ENCODE peak calls at places on chromosomes 4 and X, in seven cellular contexts. One of them, this sample, is unnamed.

GRCh38 chrX:19782419-19782818 is 105.0 kb downstream of the SH3KBP1 start:
- DNase-seq in heart left ventricle: no peak
- DNase-seq in IMR-90: no peak
- DNase-seq in stomach: no peak
- DNase-seq in sigmoid colon: no peak
- DNase-seq in esophagus muscularis mucosa: no peak
- DNase-seq in suprapubic skin: no peak
- DNase-seq in this sample: no peak

GRCh38 chr4:90543419-90544170 is 416.4 kb downstream of the CCSER1 start:
- DNase-seq in heart left ventricle: no peak
- DNase-seq in stomach: no peak
- DNase-seq in IMR-90: no peak
- DNase-seq in suprapubic skin: no peak
- DNase-seq in sigmoid colon: no peak
- DNase-seq in esophagus muscularis mucosa: no peak
- DNase-seq in this sample: no peak

GRCh38 chrX:66684196-66684595 is 45.3 kb upstream of the EDA2R start:
- DNase-seq in IMR-90: no peak
- DNase-seq in suprapubic skin: no peak
- DNase-seq in heart left ventricle: no peak
- DNase-seq in esophagus muscularis mucosa: no peak
- DNase-seq in stomach: no peak
- DNase-seq in sigmoid colon: no peak
- DNase-seq in this sample: no peak

GRCh38 chrX:67104982-67105757 is 438.7 kb upstream of the AR start:
- DNase-seq in heart left ventricle: no peak
- DNase-seq in stomach: no peak
- DNase-seq in esophagus muscularis mucosa: no peak
- DNase-seq in sigmoid colon: no peak
- DNase-seq in IMR-90: no peak
- DNase-seq in suprapubic skin: no peak
- DNase-seq in this sample: no peak

GRCh38 chrX:119325456-119325855 is 73.7 kb upstream of the SLC25A43 start:
- DNase-seq in IMR-90: no peak
- DNase-seq in suprapubic skin: no peak
- DNase-seq in stomach: no peak
- DNase-seq in sigmoid colon: no peak
- DNase-seq in esophagus muscularis mucosa: no peak
- DNase-seq in heart left ventricle: no peak
- DNase-seq in this sample: no peak

GRCh38 chr4:55111601-55112000 is 13.8 kb downstream of the KDR start:
- DNase-seq in heart left ventricle: no peak
- DNase-seq in sigmoid colon: no peak
- DNase-seq in suprapubic skin: no peak
- DNase-seq in esophagus muscularis mucosa: no peak
- DNase-seq in stomach: no peak
- DNase-seq in IMR-90: no peak
- DNase-seq in this sample: no peak

GRCh38 chr4:23763559-23763958 is 126.3 kb downstream of the PPARGC1A start:
- DNase-seq in sigmoid colon: no peak
- DNase-seq in stomach: no peak
- DNase-seq in IMR-90: no peak
- DNase-seq in suprapubic skin: no peak
- DNase-seq in esophagus muscularis mucosa: no peak
- DNase-seq in heart left ventricle: no peak
- DNase-seq in this sample: no peak

GRCh38 chrX:119757979-119758681 is at the start of gene SOWAHD:
- DNase-seq in stomach: peak; percentile 55
- DNase-seq in esophagus muscularis mucosa: no peak
- DNase-seq in suprapubic skin: no peak
- DNase-seq in IMR-90: no peak
- DNase-seq in sigmoid colon: peak; percentile 68
- DNase-seq in heart left ventricle: peak; percentile 72
- DNase-seq in this sample: no peak

GRCh38 chr4:153616005-153616555 is 68.0 kb upstream of the TLR2 start:
- DNase-seq in stomach: no peak
- DNase-seq in heart left ventricle: no peak
- DNase-seq in esophagus muscularis mucosa: no peak
- DNase-seq in IMR-90: no peak
- DNase-seq in sigmoid colon: no peak
- DNase-seq in suprapubic skin: no peak
- DNase-seq in this sample: no peak

GRCh38 chr4:112646632-112647537 is 9.9 kb downstream of the LARP7 start:
- DNase-seq in esophagus muscularis mucosa: no peak
- DNase-seq in IMR-90: no peak
- DNase-seq in suprapubic skin: no peak
- DNase-seq in heart left ventricle: no peak
- DNase-seq in stomach: no peak
- DNase-seq in sigmoid colon: no peak
- DNase-seq in this sample: no peak

GRCh38 chrX:110280954-110281353 is 36.9 kb downstream of the AMMECR1 start:
- DNase-seq in heart left ventricle: no peak
- DNase-seq in stomach: no peak
- DNase-seq in IMR-90: peak; percentile 58
- DNase-seq in sigmoid colon: no peak
- DNase-seq in esophagus muscularis mucosa: no peak
- DNase-seq in suprapubic skin: no peak
- DNase-seq in this sample: no peak

GRCh38 chr4:150395872-150396271 is 186.1 kb upstream of the MAB21L2 start:
- DNase-seq in IMR-90: no peak
- DNase-seq in heart left ventricle: no peak
- DNase-seq in suprapubic skin: no peak
- DNase-seq in sigmoid colon: no peak
- DNase-seq in esophagus muscularis mucosa: no peak
- DNase-seq in stomach: no peak
- DNase-seq in this sample: no peak

GRCh38 chr4:13891544-13891939 is 264.0 kb upstream of the BOD1L1 start:
- DNase-seq in stomach: no peak
- DNase-seq in esophagus muscularis mucosa: no peak
- DNase-seq in IMR-90: peak; percentile 71
- DNase-seq in sigmoid colon: no peak
- DNase-seq in suprapubic skin: no peak
- DNase-seq in heart left ventricle: no peak
- DNase-seq in this sample: no peak

GRCh38 chr4:23902203-23902602 is 12.4 kb upstream of the PPARGC1A start:
- DNase-seq in heart left ventricle: no peak
- DNase-seq in IMR-90: no peak
- DNase-seq in esophagus muscularis mucosa: no peak
- DNase-seq in sigmoid colon: no peak
- DNase-seq in stomach: no peak
- DNase-seq in suprapubic skin: no peak
- DNase-seq in this sample: no peak

GRCh38 chr4:105994841-105995240 is 99.6 kb downstream of the NPNT start:
- DNase-seq in IMR-90: no peak
- DNase-seq in esophagus muscularis mucosa: no peak
- DNase-seq in sigmoid colon: no peak
- DNase-seq in heart left ventricle: no peak
- DNase-seq in stomach: no peak
- DNase-seq in suprapubic skin: no peak
- DNase-seq in this sample: no peak

GRCh38 chr4:48739560-48740019 is 40.5 kb downstream of the FRYL start:
- DNase-seq in stomach: no peak
- DNase-seq in sigmoid colon: no peak
- DNase-seq in heart left ventricle: no peak
- DNase-seq in suprapubic skin: no peak
- DNase-seq in esophagus muscularis mucosa: no peak
- DNase-seq in IMR-90: no peak
- DNase-seq in this sample: no peak

GRCh38 chr4:94406668-94407437 is 44.9 kb upstream of the PDLIM5 start:
- DNase-seq in heart left ventricle: no peak
- DNase-seq in sigmoid colon: peak; percentile 89
- DNase-seq in stomach: peak; percentile 78
- DNase-seq in esophagus muscularis mucosa: no peak
- DNase-seq in suprapubic skin: peak; percentile 75
- DNase-seq in IMR-90: peak; percentile 88
- DNase-seq in this sample: no peak

GRCh38 chr4:174255790-174256189 is 27.7 kb downstream of the FBXO8 start:
- DNase-seq in IMR-90: peak; percentile 92
- DNase-seq in sigmoid colon: no peak
- DNase-seq in esophagus muscularis mucosa: no peak
- DNase-seq in stomach: no peak
- DNase-seq in suprapubic skin: no peak
- DNase-seq in heart left ventricle: no peak
- DNase-seq in this sample: no peak

GRCh38 chr4:121764702-121765367 is at the start of gene SMIM43:
- DNase-seq in sigmoid colon: no peak
- DNase-seq in suprapubic skin: no peak
- DNase-seq in esophagus muscularis mucosa: no peak
- DNase-seq in heart left ventricle: no peak
- DNase-seq in stomach: no peak
- DNase-seq in IMR-90: no peak
- DNase-seq in this sample: no peak

DNA sequence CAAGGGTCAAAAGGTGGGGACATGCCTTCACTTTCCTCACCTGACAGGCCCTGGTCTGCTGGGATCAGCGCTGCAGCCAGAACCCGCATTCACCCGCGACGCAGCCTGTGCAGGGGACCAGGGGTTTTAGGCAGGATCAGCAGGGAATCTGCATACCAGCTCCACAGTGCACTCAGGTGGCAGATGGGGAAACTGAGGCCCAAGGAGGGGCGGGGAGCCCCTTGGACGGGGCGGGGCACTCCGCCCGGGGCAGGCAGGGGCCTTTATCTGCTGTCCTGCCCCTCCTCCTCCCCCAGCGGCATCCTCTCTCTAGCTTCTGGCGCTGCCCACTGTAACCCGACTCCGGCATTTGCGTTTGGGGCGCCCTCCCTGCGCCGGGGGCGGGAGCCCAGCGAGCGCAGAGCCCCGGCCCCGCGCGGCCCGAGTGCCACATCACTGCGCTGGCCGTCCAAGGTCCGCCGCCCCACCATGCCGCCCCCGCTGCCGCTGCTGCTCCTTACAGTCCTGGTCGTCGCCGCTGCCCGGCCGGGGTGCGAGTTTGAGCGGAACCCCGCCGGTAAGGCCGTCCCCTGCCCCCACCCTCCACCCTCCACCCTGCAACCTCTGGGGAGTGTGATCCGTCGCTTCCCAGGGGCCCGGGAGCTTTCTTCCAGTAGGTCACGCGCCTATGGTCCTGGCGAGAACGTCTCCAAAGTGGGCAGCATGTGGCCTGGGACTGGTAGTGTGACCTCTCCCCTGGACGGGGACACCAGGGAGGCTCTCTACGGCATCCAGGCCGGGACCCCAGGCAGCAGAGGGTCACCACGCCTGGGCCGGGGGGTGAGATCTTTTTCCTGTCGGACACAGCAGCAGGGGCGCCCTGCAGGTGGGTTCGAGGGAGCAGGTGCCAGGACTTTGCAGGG is at the start of gene CPZ:
- DNase-seq in suprapubic skin: no peak
- DNase-seq in heart left ventricle: peak; percentile 63
- DNase-seq in stomach: no peak
- DNase-seq in esophagus muscularis mucosa: no peak
- DNase-seq in IMR-90: peak; percentile 50
- DNase-seq in sigmoid colon: no peak
- DNase-seq in this sample: no peak
- H3K4me1 ChIP-seq in suprapubic skin: peaks cover 26% of the 10 kb centered on the region
- H3K4me1 ChIP-seq in heart left ventricle: no peaks in the 10 kb centered on the region
- H3K4me1 ChIP-seq in stomach: peaks cover 26% of the 10 kb centered on the region
- H3K4me1 ChIP-seq in esophagus muscularis mucosa: peaks cover 5% of the 10 kb centered on the region
- H3K4me1 ChIP-seq in IMR-90: peaks cover 9% of the 10 kb centered on the region
- H3K4me1 ChIP-seq in sigmoid colon: peaks cover 21% of the 10 kb centered on the region
- H3K4me1 ChIP-seq in this sample: no peaks in the 10 kb centered on the region

DNA sequence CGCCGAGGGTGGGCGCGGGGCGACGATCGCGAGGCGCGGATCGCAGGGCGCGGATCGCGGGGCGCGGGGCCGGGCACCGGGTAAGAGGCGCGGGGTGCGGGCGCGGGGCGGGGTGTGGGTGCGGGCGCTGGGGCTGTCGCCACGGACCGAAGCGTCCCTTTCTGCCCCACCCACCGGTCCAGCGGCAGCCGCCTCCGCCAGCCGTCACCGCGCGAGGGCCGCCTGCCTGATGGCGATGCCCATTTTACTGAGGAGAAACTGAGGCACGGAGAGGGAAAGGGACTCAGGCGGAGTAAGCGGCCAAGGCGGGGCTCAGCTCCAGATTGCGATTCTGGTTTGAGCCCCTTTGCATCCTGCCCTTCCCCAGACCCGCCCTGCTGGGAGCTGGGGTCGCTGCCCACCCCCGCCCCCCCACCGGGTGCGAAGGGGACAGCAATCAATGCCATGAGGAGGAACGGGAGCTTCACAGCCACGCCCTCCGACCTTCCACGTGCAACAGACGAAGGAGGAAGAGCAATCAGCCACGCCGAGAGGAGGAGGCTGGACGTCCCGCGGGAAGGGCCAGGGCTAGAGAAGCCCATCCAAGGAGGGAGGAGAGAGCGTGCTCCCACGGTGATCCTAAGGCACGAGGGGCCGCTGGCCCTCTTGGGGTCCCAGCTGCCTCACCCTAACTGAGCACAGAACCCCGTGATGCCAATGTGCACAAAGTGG is 10.9 kb upstream of the MAN2B2 start:
- DNase-seq in esophagus muscularis mucosa: no peak
- DNase-seq in suprapubic skin: no peak
- DNase-seq in sigmoid colon: no peak
- DNase-seq in stomach: no peak
- DNase-seq in heart left ventricle: no peak
- DNase-seq in IMR-90: no peak
- DNase-seq in this sample: no peak
- TF ChIP-seq POLR2A in esophagus muscularis mucosa: no peak
- TF ChIP-seq POLR2A in suprapubic skin: no peak
- TF ChIP-seq POLR2A in sigmoid colon: no peak
- TF ChIP-seq POLR2A in stomach: no peak
- TF ChIP-seq POLR2A in heart left ventricle: no peak
- TF ChIP-seq POLR2A in IMR-90: no peak
- TF ChIP-seq POLR2A in this sample: no peak

GRCh38 chr4:89295415-89295927 is 12.1 kb downstream of the GPRIN3 start:
- DNase-seq in esophagus muscularis mucosa: no peak
- DNase-seq in heart left ventricle: no peak
- DNase-seq in stomach: no peak
- DNase-seq in IMR-90: no peak
- DNase-seq in suprapubic skin: no peak
- DNase-seq in sigmoid colon: no peak
- DNase-seq in this sample: no peak

GRCh38 chr4:89294583-89295244 is 12.9 kb downstream of the GPRIN3 start:
- DNase-seq in IMR-90: no peak
- DNase-seq in stomach: no peak
- DNase-seq in esophagus muscularis mucosa: no peak
- DNase-seq in heart left ventricle: no peak
- DNase-seq in sigmoid colon: no peak
- DNase-seq in suprapubic skin: no peak
- DNase-seq in this sample: no peak

GRCh38 chr4:89296399-89296798 is 11.2 kb downstream of the GPRIN3 start:
- DNase-seq in stomach: no peak
- DNase-seq in suprapubic skin: no peak
- DNase-seq in sigmoid colon: no peak
- DNase-seq in IMR-90: no peak
- DNase-seq in heart left ventricle: no peak
- DNase-seq in esophagus muscularis mucosa: no peak
- DNase-seq in this sample: no peak

GRCh38 chr4:89290727-89291126 is 16.9 kb downstream of the GPRIN3 start:
- DNase-seq in heart left ventricle: no peak
- DNase-seq in IMR-90: no peak
- DNase-seq in stomach: no peak
- DNase-seq in suprapubic skin: no peak
- DNase-seq in esophagus muscularis mucosa: no peak
- DNase-seq in sigmoid colon: no peak
- DNase-seq in this sample: no peak

GRCh38 chr4:89293299-89293698 is 14.3 kb downstream of the GPRIN3 start:
- DNase-seq in esophagus muscularis mucosa: no peak
- DNase-seq in stomach: no peak
- DNase-seq in heart left ventricle: no peak
- DNase-seq in suprapubic skin: no peak
- DNase-seq in sigmoid colon: no peak
- DNase-seq in IMR-90: no peak
- DNase-seq in this sample: no peak
- H3K4me1 ChIP-seq in esophagus muscularis mucosa: peaks cover 34% of the 10 kb centered on the region
- H3K4me1 ChIP-seq in stomach: peaks cover 44% of the 10 kb centered on the region
- H3K4me1 ChIP-seq in heart left ventricle: peaks cover 3% of the 10 kb centered on the region
- H3K4me1 ChIP-seq in suprapubic skin: peaks cover 3% of the 10 kb centered on the region
- H3K4me1 ChIP-seq in sigmoid colon: no peaks in the 10 kb centered on the region
- H3K4me1 ChIP-seq in IMR-90: no peaks in the 10 kb centered on the region
- H3K4me1 ChIP-seq in this sample: no peaks in the 10 kb centered on the region

GRCh38 chrX:150365953-150366911 is 3.1 kb downstream of the MAMLD1 start:
- DNase-seq in suprapubic skin: peak; percentile 80
- DNase-seq in IMR-90: peak; percentile 64
- DNase-seq in esophagus muscularis mucosa: no peak
- DNase-seq in sigmoid colon: peak; percentile 78
- DNase-seq in stomach: no peak
- DNase-seq in heart left ventricle: peak; percentile 63
- DNase-seq in this sample: peak; percentile 49
- TF ChIP-seq POLR2A in suprapubic skin: no peak
- TF ChIP-seq POLR2A in IMR-90: peak; percentile 68
- TF ChIP-seq POLR2A in esophagus muscularis mucosa: no peak
- TF ChIP-seq POLR2A in sigmoid colon: no peak
- TF ChIP-seq POLR2A in stomach: no peak
- TF ChIP-seq POLR2A in heart left ventricle: no peak
- TF ChIP-seq POLR2A in this sample: no peak

This sample was measured in breast epithelium.